ENCODE peak calls at places on chromosome 1, in four cellular contexts. One of them, this sample, is unnamed.

GRCh38 chr1:27602510-27603319 is 1.2 kb downstream of the AHDC1 start:
- DNase-seq in ovary: peak
- DNase-seq in H1: peak
- DNase-seq in K562: peak
- DNase-seq in this sample: peak

GRCh38 chr1:8476021-8476420 is 158.1 kb downstream of the SLC45A1 start:
- DNase-seq in ovary: no peak
- DNase-seq in H1: no peak
- DNase-seq in K562: no peak
- DNase-seq in this sample: no peak

GRCh38 chr1:227330709-227331108 is 12.4 kb upstream of the CDC42BPA start:
- DNase-seq in ovary: no peak
- DNase-seq in H1: no peak
- DNase-seq in K562: no peak
- DNase-seq in this sample: no peak

GRCh38 chr1:116697892-116698595 is 30.5 kb upstream of the IGSF3 start:
- DNase-seq in ovary: no peak
- DNase-seq in H1: no peak
- DNase-seq in K562: peak
- DNase-seq in this sample: no peak

GRCh38 chr1:46211051-46211450 is 7.9 kb downstream of the LURAP1 start:
- DNase-seq in ovary: no peak
- DNase-seq in H1: no peak
- DNase-seq in K562: no peak
- DNase-seq in this sample: no peak

GRCh38 chr1:235391879-235392278 is 24.7 kb downstream of the TBCE start:
- DNase-seq in ovary: no peak
- DNase-seq in H1: no peak
- DNase-seq in K562: no peak
- DNase-seq in this sample: no peak

GRCh38 chr1:168960595-168960994 is 145.9 kb upstream of the ATP1B1 start:
- DNase-seq in ovary: no peak
- DNase-seq in H1: no peak
- DNase-seq in K562: no peak
- DNase-seq in this sample: no peak

GRCh38 chr1:40901886-40902633 is 39.9 kb upstream of the CITED4 start:
- DNase-seq in ovary: no peak
- DNase-seq in H1: no peak
- DNase-seq in K562: no peak
- DNase-seq in this sample: no peak

GRCh38 chr1:166910396-166910994 is 34.4 kb upstream of the TADA1 start:
- DNase-seq in ovary: no peak
- DNase-seq in H1: peak
- DNase-seq in K562: peak
- DNase-seq in this sample: peak

GRCh38 chr1:2482588-2482987 is 6.5 kb downstream of the PLCH2 start:
- DNase-seq in ovary: no peak
- DNase-seq in H1: no peak
- DNase-seq in K562: no peak
- DNase-seq in this sample: no peak

GRCh38 chr1:232542633-232543032 is 87.3 kb downstream of the SIPA1L2 start:
- DNase-seq in ovary: no peak
- DNase-seq in H1: no peak
- DNase-seq in K562: no peak
- DNase-seq in this sample: no peak

GRCh38 chr1:119115301-119115700 is 25.2 kb downstream of the WARS2 start:
- DNase-seq in ovary: no peak
- DNase-seq in H1: no peak
- DNase-seq in K562: no peak
- DNase-seq in this sample: no peak

GRCh38 chr1:147892216-147892615 is 10.4 kb upstream of the GJA8 start:
- DNase-seq in ovary: no peak
- DNase-seq in H1: no peak
- DNase-seq in K562: no peak
- DNase-seq in this sample: no peak

GRCh38 chr1:238991730-238992490 is 394.5 kb upstream of the CHRM3 start:
- DNase-seq in ovary: no peak
- DNase-seq in H1: no peak
- DNase-seq in K562: no peak
- DNase-seq in this sample: no peak

GRCh38 chr1:52709016-52709415 is 10.9 kb upstream of the COA7 start:
- DNase-seq in ovary: no peak
- DNase-seq in H1: no peak
- DNase-seq in K562: no peak
- DNase-seq in this sample: no peak

GRCh38 chr1:19356266-19356665 is 44.1 kb downstream of the SLC66A1 start:
- DNase-seq in ovary: no peak
- DNase-seq in H1: no peak
- DNase-seq in K562: no peak
- DNase-seq in this sample: no peak

GRCh38 chr1:19359357-19359756 is 47.2 kb downstream of the SLC66A1 start:
- DNase-seq in ovary: no peak
- DNase-seq in H1: no peak
- DNase-seq in K562: no peak
- DNase-seq in this sample: no peak

GRCh38 chr1:19354531-19354981 is 42.4 kb downstream of the SLC66A1 start:
- DNase-seq in ovary: no peak
- DNase-seq in H1: no peak
- DNase-seq in K562: no peak
- DNase-seq in this sample: no peak

GRCh38 chr1:19360026-19360813 is 48.1 kb downstream of the SLC66A1 start:
- DNase-seq in ovary: no peak
- DNase-seq in H1: no peak
- DNase-seq in K562: no peak
- DNase-seq in this sample: no peak

GRCh38 chr1:19357299-19357698 is 45.2 kb downstream of the SLC66A1 start:
- DNase-seq in ovary: no peak
- DNase-seq in H1: no peak
- DNase-seq in K562: no peak
- DNase-seq in this sample: no peak
- TF ChIP-seq CTCF in ovary: no peak
- TF ChIP-seq CTCF in H1: no peak
- TF ChIP-seq CTCF in K562: no peak
- TF ChIP-seq CTCF in this sample: no peak

GRCh38 chr1:151680391-151680790 is 36.2 kb downstream of the CELF3 start:
- DNase-seq in ovary: no peak
- DNase-seq in H1: no peak
- DNase-seq in K562: no peak
- DNase-seq in this sample: no peak

GRCh38 chr1:151681921-151682320 is 34.7 kb downstream of the CELF3 start:
- DNase-seq in ovary: no peak
- DNase-seq in H1: no peak
- DNase-seq in K562: no peak
- DNase-seq in this sample: no peak

GRCh38 chr1:151680812-151681211 is 35.8 kb downstream of the CELF3 start:
- DNase-seq in ovary: no peak
- DNase-seq in H1: no peak
- DNase-seq in K562: no peak
- DNase-seq in this sample: no peak
- TF ChIP-seq EP300 in ovary: no peak
- TF ChIP-seq EP300 in H1: no peak
- TF ChIP-seq EP300 in K562: no peak
- TF ChIP-seq EP300 in this sample: no peak

DNA sequence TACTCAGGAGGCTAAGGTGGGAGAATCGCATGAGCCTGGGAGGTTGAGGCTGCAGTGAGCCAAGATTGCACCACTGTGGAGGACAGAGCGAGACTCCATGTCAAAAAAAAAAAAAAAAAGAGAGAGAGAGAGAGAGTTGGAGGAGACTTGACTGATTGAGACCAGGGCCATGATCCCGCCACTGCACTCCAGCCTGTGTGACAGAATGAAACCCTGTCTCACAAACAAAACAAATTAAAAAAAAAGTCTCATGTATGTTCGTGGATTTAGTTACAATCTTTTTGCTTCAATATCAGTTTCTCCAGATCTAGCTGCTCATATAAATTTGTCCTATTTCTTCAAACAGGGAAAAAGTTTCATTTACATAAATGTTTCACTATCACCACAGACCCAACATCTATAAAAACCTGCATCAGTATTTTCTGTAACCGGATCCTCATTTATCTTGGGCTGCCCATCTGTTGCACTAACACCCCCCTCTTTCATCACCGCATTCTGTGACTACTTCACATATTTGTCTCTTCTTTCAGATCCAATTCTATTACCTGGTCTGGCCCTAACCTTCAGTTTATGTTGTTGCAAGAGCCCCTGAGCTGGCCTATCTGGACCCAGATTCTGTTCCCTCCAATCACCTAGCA is 127.0 kb downstream of the GREM2 start:
- DNase-seq in ovary: no peak
- DNase-seq in H1: no peak
- DNase-seq in K562: no peak
- DNase-seq in this sample: no peak
- TF ChIP-seq CTCF in ovary: no peak
- TF ChIP-seq CTCF in H1: no peak
- TF ChIP-seq CTCF in K562: no peak
- TF ChIP-seq CTCF in this sample: no peak

GRCh38 chr1:210482936-210483642 is 154.4 kb downstream of the HHAT start:
- DNase-seq in ovary: no peak
- DNase-seq in H1: no peak
- DNase-seq in K562: no peak
- DNase-seq in this sample: no peak
- TF ChIP-seq EP300 in ovary: no peak
- TF ChIP-seq EP300 in H1: no peak
- TF ChIP-seq EP300 in K562: no peak
- TF ChIP-seq EP300 in this sample: no peak

DNA sequence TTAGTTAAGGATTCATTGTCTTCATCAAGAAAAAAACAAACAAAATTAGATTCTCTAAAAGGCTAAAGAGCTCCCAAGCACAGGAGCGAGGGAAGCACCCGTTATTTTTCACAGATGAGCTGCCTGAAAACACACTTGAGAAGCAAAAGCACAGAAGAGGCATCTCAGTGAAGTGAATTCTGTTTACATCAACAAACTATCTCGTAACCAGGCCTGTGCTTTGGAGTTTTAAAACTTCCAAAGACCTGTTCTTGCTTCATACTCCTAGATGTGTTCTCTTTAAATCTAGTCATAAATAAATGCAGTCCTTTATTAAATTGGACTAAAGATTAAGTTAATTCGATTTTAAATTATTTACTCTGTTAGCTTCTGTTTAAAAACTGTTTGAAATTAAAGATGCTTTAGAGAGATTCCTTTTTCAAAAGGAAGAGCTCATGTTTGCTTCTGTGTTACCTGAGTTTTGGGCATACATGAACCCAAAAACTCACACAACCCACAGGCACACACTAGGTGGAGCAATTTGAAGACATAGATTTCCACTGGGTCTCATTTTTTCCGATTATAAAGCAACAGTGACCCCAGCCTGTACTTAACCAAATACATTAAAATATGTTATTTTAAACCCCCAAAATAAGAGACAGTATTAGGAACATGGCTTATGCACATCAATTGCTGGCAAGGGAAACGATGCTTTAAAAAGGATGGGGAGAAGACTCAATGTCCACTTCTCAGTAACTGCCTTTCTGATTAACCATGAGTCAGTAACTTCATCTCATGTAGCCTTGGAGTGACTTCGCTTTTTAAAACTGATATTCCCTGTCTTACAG is 648.2 kb downstream of the SMYD3 start:
- DNase-seq in ovary: no peak
- DNase-seq in H1: no peak
- DNase-seq in K562: no peak
- DNase-seq in this sample: no peak
- TF ChIP-seq CTCF in ovary: no peak
- TF ChIP-seq CTCF in H1: peak
- TF ChIP-seq CTCF in K562: peak
- TF ChIP-seq CTCF in this sample: no peak

GRCh38 chr1:95650631-95651030 is 416.6 kb downstream of the RWDD3 start:
- DNase-seq in ovary: no peak
- DNase-seq in H1: no peak
- DNase-seq in K562: no peak
- DNase-seq in this sample: no peak

GRCh38 chr1:95655321-95656020 is 421.5 kb downstream of the RWDD3 start:
- DNase-seq in ovary: no peak
- DNase-seq in H1: no peak
- DNase-seq in K562: no peak
- DNase-seq in this sample: no peak

GRCh38 chr1:95653598-95653997 is 419.6 kb downstream of the RWDD3 start:
- DNase-seq in ovary: no peak
- DNase-seq in H1: no peak
- DNase-seq in K562: no peak
- DNase-seq in this sample: no peak

GRCh38 chr1:95657248-95657647 is 423.2 kb downstream of the RWDD3 start:
- DNase-seq in ovary: no peak
- DNase-seq in H1: no peak
- DNase-seq in K562: no peak
- DNase-seq in this sample: no peak

DNA sequence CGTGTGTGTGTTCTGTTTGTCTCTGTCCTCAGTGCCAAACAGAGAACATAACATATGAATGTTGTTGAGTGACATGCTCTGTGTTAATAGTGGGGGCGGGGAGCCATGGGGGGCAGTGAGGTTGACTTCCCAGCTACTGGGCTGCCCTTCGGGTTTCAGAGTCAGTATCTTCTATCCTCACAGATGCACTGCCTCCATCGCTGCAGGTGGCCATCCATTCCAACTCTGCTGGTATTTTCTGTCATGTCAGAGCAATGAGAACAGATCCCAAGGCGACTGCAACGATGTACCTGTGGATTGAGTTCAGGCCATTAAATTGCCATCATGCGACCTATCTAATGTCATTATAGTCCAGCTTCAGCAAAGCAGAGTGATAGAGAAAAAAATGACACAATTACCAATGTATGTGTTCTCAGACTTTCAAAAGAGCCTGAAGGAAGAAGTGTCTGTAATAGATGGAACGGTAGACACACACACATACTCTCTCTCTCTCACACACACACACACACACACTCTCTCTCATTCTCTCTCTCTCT is 418.5 kb downstream of the RWDD3 start:
- DNase-seq in ovary: no peak
- DNase-seq in H1: no peak
- DNase-seq in K562: no peak
- DNase-seq in this sample: no peak
- TF ChIP-seq EP300 in ovary: no peak
- TF ChIP-seq EP300 in H1: no peak
- TF ChIP-seq EP300 in K562: no peak
- TF ChIP-seq EP300 in this sample: no peak

GRCh38 chr1:171850951-171851350 is 9.7 kb downstream of the DNM3 start:
- DNase-seq in ovary: no peak
- DNase-seq in H1: no peak
- DNase-seq in K562: no peak
- DNase-seq in this sample: no peak
- TF ChIP-seq CTCF in ovary: no peak
- TF ChIP-seq CTCF in H1: no peak
- TF ChIP-seq CTCF in K562: peak
- TF ChIP-seq CTCF in this sample: no peak

GRCh38 chr1:110489406-110489805 is 29.6 kb downstream of the KCNA10 start:
- DNase-seq in ovary: no peak
- DNase-seq in H1: no peak
- DNase-seq in K562: no peak
- DNase-seq in this sample: no peak

GRCh38 chr1:110489973-110490542 is 28.9 kb downstream of the KCNA10 start:
- DNase-seq in ovary: no peak
- DNase-seq in H1: no peak
- DNase-seq in K562: no peak
- DNase-seq in this sample: no peak

GRCh38 chr1:110487676-110488075 is 31.3 kb downstream of the KCNA10 start:
- DNase-seq in ovary: no peak
- DNase-seq in H1: no peak
- DNase-seq in K562: no peak
- DNase-seq in this sample: no peak

GRCh38 chr1:110490791-110491451 is 28.1 kb downstream of the KCNA10 start:
- DNase-seq in ovary: no peak
- DNase-seq in H1: no peak
- DNase-seq in K562: no peak
- DNase-seq in this sample: no peak

GRCh38 chr1:110488867-110489266 is 30.1 kb downstream of the KCNA10 start:
- DNase-seq in ovary: no peak
- DNase-seq in H1: no peak
- DNase-seq in K562: no peak
- DNase-seq in this sample: no peak
- TF ChIP-seq EP300 in ovary: no peak
- TF ChIP-seq EP300 in H1: no peak
- TF ChIP-seq EP300 in K562: no peak
- TF ChIP-seq EP300 in this sample: no peak

This sample was measured in upper lobe of left lung.